ENCODE peak calls at places on chromosomes 2 and 18, in four cellular contexts. D, T, Y and G are unnamed samples.

GRCh38 chr2:218366621-218367414 is 10.2 kb downstream of the CATIP start:
- DNase-seq in T (no peak), Y (peak), D (no peak), G (no peak)

GRCh38 chr2:69375494-69376353 is 11.3 kb downstream of the GFPT1 start:
- DNase-seq in Y (peak), T (no peak), D (no peak), G (peak)

GRCh38 chr2:9720352-9721093 is 89.7 kb upstream of the YWHAQ start:
- DNase-seq in D (no peak), Y (no peak), T (no peak), G (no peak)

GRCh38 chr2:106812377-106812776 is 73.6 kb downstream of the ST6GAL2 start:
- DNase-seq in Y (no peak), D (no peak), T (no peak), G (peak)

GRCh38 chr2:16244153-16244965 is 304.0 kb downstream of the MYCN start:
- DNase-seq in Y (no peak), D (no peak), T (peak), G (no peak)

GRCh38 chr18:7330041-7330440 is 99.2 kb downstream of the LRRC30 start:
- DNase-seq in T (no peak), D (no peak), Y (no peak), G (no peak)

GRCh38 chr2:199940373-199940772 is 14.9 kb downstream of the TYW5 start:
- DNase-seq in Y (peak), D (no peak), T (no peak), G (peak)

GRCh38 chr2:145158051-145158586 is 638.2 kb upstream of the ZEB2 start:
- DNase-seq in D (peak), Y (peak), T (no peak), G (peak)

GRCh38 chr2:53452957-53453748 is 314.5 kb upstream of the CHAC2 start:
- DNase-seq in Y (no peak), T (no peak), D (no peak), G (no peak)

DNA sequence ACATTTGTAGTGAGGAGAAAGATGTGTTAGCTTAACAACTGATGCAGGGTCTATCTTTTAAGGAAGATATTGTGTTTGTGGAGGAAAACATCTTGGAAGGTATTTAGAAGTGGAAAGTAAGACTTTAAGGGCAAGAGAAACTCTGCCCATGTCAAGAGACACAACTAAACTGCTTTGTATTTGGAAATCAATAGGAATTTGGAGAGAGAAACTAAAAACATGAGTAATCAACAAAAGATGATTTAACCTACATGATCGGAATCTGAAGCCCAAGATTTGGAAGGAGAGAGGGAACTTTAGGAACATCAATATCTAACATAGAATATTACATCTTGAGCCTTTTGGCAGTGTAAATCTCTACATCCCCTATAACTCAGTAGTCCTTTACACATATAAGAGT is 184.2 kb upstream of the COL3A1 start:
- DNase-seq in D (no peak), Y (no peak), T (no peak), G (no peak)
- H3K4me3 ChIP-seq in D (no peak), Y (no peak), T (no peak), G (no peak)

GRCh38 chr2:126777620-126777978 is 121.1 kb upstream of the TEX51 start:
- DNase-seq in Y (no peak), D (no peak), T (no peak), G (no peak)
- H3K4me3 ChIP-seq in Y (no peak), D (peak), T (no peak), G (no peak)

GRCh38 chr18:76450452-76450851 is 44.6 kb downstream of the ZNF516 start:
- DNase-seq in T (no peak), Y (no peak), D (no peak), G (no peak)
- H3K4me3 ChIP-seq in T (peak), Y (no peak), D (peak), G (peak)

GRCh38 chr2:183963609-183964008 is 634.7 kb upstream of the ZNF804A start:
- DNase-seq in D (no peak), Y (no peak), T (no peak), G (no peak)
- H3K4me3 ChIP-seq in D (no peak), Y (no peak), T (no peak), G (no peak)

DNA sequence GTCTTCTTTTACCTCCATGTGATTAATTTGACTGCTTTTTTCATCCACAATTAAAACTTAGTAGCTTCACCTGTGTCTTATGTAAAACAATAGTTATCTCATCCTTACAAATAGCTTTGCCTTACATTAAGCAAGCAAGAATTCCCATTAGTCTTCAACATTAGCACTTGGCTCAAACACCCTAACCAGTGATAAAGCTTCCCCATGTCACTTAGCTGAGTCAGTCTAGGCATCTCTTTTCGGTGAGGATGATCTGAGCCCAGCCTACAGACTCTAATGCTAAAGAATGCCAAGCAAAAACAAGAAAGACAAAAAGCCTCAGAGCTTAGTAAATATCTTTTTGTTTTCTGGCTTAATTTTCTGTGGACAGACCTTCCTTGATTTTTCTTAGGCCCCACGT is 26.1 kb downstream of the GAD1 start:
- DNase-seq in D (no peak), Y (no peak), T (no peak), G (no peak)
- H3K4me3 ChIP-seq in D (no peak), Y (no peak), T (no peak), G (no peak)

DNA sequence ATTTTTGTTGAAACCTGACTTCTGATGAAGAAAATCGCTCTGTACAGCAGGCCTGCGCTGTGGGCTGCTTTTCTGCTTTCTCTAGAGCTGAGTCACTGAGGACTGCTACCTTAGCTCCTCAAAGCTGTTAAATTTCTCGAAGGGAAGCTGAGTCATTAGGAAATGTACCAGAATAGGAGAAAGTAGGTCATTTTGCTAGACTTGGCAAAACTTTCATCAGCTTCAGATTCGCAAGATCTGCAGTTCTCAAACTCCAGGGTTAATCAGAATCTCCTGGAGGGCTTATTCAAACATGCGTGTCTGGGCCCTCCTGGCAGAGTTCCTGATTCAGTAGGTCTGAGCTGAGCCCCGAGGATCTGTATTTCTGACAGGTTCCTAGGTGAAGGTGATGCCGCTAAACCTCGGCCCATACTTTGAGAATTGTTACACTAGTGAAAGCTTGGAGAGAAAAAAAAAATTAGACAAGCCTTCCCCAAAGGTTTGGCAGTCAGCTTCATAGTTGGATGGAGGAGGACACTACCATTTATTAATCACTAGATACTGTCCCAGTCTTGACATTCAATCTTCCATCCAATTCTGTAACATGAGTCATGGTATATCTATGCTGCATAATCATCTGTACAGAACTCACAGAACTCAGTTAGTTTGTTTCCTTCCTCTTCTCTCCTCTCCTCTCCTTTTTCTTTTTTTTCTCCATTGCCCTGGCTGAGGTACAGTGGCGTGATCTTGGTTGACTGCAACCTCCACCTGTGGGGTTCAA is 297.6 kb downstream of the PARD3B start:
- DNase-seq in D (peak), T (no peak), Y (peak), G (peak)
- H3K4me3 ChIP-seq in D (peak), T (no peak), Y (no peak), G (peak)